ENCODE peak calls at places on chromosomes 3 and 15, in five cellular contexts. One of them, this sample, is unnamed.

GRCh38 chr3:173913985-173914421 is 516.5 kb downstream of the NLGN1 start:
- DNase-seq in uterus: no peak
- DNase-seq in HCT116: no peak
- DNase-seq in tibial nerve: no peak
- DNase-seq in stomach: no peak
- DNase-seq in this sample: no peak

GRCh38 chr15:95277266-95277665 is 1045.9 kb downstream of the MCTP2 start:
- DNase-seq in uterus: no peak
- DNase-seq in HCT116: no peak
- DNase-seq in tibial nerve: no peak
- DNase-seq in stomach: no peak
- DNase-seq in this sample: no peak

GRCh38 chr3:170506556-170506955 is 79.3 kb downstream of the SLC7A14 start:
- DNase-seq in uterus: no peak
- DNase-seq in HCT116: no peak
- DNase-seq in tibial nerve: no peak
- DNase-seq in stomach: no peak
- DNase-seq in this sample: no peak

GRCh38 chr15:65156692-65157091 is 23.1 kb upstream of the PDCD7 start:
- DNase-seq in uterus: no peak
- DNase-seq in HCT116: no peak
- DNase-seq in tibial nerve: no peak
- DNase-seq in stomach: no peak
- DNase-seq in this sample: no peak

GRCh38 chr3:196686436-196686835 is 25.6 kb downstream of the CEP19 start:
- DNase-seq in uterus: no peak
- DNase-seq in HCT116: no peak
- DNase-seq in tibial nerve: no peak
- DNase-seq in stomach: no peak
- DNase-seq in this sample: no peak

GRCh38 chr3:113241292-113242033 is 30.1 kb downstream of the BOC start:
- DNase-seq in uterus: peak; percentile 74
- DNase-seq in HCT116: no peak
- DNase-seq in tibial nerve: no peak
- DNase-seq in stomach: no peak
- DNase-seq in this sample: no peak

GRCh38 chr3:29284578-29284977 is 3.7 kb downstream of the RBMS3 start:
- DNase-seq in uterus: no peak
- DNase-seq in HCT116: no peak
- DNase-seq in tibial nerve: no peak
- DNase-seq in stomach: no peak
- DNase-seq in this sample: no peak

GRCh38 chr3:123169930-123170329 is 31.8 kb upstream of the SEC22A start:
- DNase-seq in uterus: no peak
- DNase-seq in HCT116: no peak
- DNase-seq in tibial nerve: no peak
- DNase-seq in stomach: no peak
- DNase-seq in this sample: no peak

GRCh38 chr3:9886328-9886727 is 4.1 kb upstream of the JAGN1 start:
- DNase-seq in uterus: no peak
- DNase-seq in HCT116: no peak
- DNase-seq in tibial nerve: no peak
- DNase-seq in stomach: no peak
- DNase-seq in this sample: no peak

GRCh38 chr3:100329800-100330489 is 4.6 kb upstream of the NIT2 start:
- DNase-seq in uterus: no peak
- DNase-seq in HCT116: no peak
- DNase-seq in tibial nerve: no peak
- DNase-seq in stomach: no peak
- DNase-seq in this sample: no peak

GRCh38 chr15:62125763-62126162 is 39.3 kb downstream of the C2CD4B start:
- DNase-seq in uterus: no peak
- DNase-seq in HCT116: peak; percentile 38
- DNase-seq in tibial nerve: no peak
- DNase-seq in stomach: no peak
- DNase-seq in this sample: no peak

GRCh38 chr3:151501171-151501790 is 40.4 kb upstream of the IGSF10 start:
- DNase-seq in uterus: no peak
- DNase-seq in HCT116: no peak
- DNase-seq in tibial nerve: no peak
- DNase-seq in stomach: no peak
- DNase-seq in this sample: no peak

GRCh38 chr15:69132935-69133861 is 27.2 kb upstream of the GLCE start:
- DNase-seq in uterus: no peak
- DNase-seq in HCT116: no peak
- DNase-seq in tibial nerve: no peak
- DNase-seq in stomach: no peak
- DNase-seq in this sample: no peak

GRCh38 chr3:112092439-112093179 is 6.4 kb downstream of the C3orf52 start:
- DNase-seq in uterus: no peak
- DNase-seq in HCT116: no peak
- DNase-seq in tibial nerve: no peak
- DNase-seq in stomach: no peak
- DNase-seq in this sample: no peak

GRCh38 chr3:52254608-52255007 is 9.0 kb downstream of the PPM1M start:
- DNase-seq in uterus: no peak
- DNase-seq in HCT116: no peak
- DNase-seq in tibial nerve: no peak
- DNase-seq in stomach: no peak
- DNase-seq in this sample: no peak

GRCh38 chr3:178950676-178951075 is 120.9 kb downstream of the ZMAT3 start:
- DNase-seq in uterus: no peak
- DNase-seq in HCT116: no peak
- DNase-seq in tibial nerve: no peak
- DNase-seq in stomach: no peak
- DNase-seq in this sample: no peak

GRCh38 chr15:50889589-50889988 is 18.9 kb upstream of the AP4E1 start:
- DNase-seq in uterus: no peak
- DNase-seq in HCT116: no peak
- DNase-seq in tibial nerve: no peak
- DNase-seq in stomach: no peak
- DNase-seq in this sample: no peak

GRCh38 chr3:23002846-23003800 is 200.0 kb upstream of the UBE2E2 start:
- DNase-seq in uterus: no peak
- DNase-seq in HCT116: no peak
- DNase-seq in tibial nerve: no peak
- DNase-seq in stomach: peak; percentile 52
- DNase-seq in this sample: no peak

GRCh38 chr3:121748638-121749275 is 784 bp downstream of the GOLGB1 start:
- DNase-seq in uterus: no peak
- DNase-seq in HCT116: no peak
- DNase-seq in tibial nerve: no peak
- DNase-seq in stomach: peak; percentile 77
- DNase-seq in this sample: peak; percentile 36

GRCh38 chr3:20930034-20930433 is 744.0 kb upstream of the SGO1 start:
- DNase-seq in uterus: no peak
- DNase-seq in HCT116: no peak
- DNase-seq in tibial nerve: no peak
- DNase-seq in stomach: peak; percentile 27
- DNase-seq in this sample: no peak

GRCh38 chr3:180184806-180185205 is 148.1 kb upstream of the PEX5L start:
- DNase-seq in uterus: no peak
- DNase-seq in HCT116: no peak
- DNase-seq in tibial nerve: no peak
- DNase-seq in stomach: no peak
- DNase-seq in this sample: no peak

GRCh38 chr3:105891101-105891500 is 22.3 kb upstream of the CBLB start:
- DNase-seq in uterus: no peak
- DNase-seq in HCT116: no peak
- DNase-seq in tibial nerve: no peak
- DNase-seq in stomach: no peak
- DNase-seq in this sample: no peak

GRCh38 chr15:69783211-69783610 is 314.5 kb downstream of the TLE3 start:
- DNase-seq in uterus: no peak
- DNase-seq in HCT116: no peak
- DNase-seq in tibial nerve: no peak
- DNase-seq in stomach: no peak
- DNase-seq in this sample: no peak

GRCh38 chr3:17672506-17672905 is 69.9 kb downstream of the TBC1D5 start:
- DNase-seq in uterus: no peak
- DNase-seq in HCT116: no peak
- DNase-seq in tibial nerve: no peak
- DNase-seq in stomach: no peak
- DNase-seq in this sample: no peak

GRCh38 chr3:123792473-123793201 is 91.5 kb downstream of the MYLK start:
- DNase-seq in uterus: no peak
- DNase-seq in HCT116: no peak
- DNase-seq in tibial nerve: no peak
- DNase-seq in stomach: no peak
- DNase-seq in this sample: no peak

GRCh38 chr3:38345879-38346583 is 554 bp upstream of the XYLB start:
- DNase-seq in uterus: no peak
- DNase-seq in HCT116: no peak
- DNase-seq in tibial nerve: no peak
- DNase-seq in stomach: no peak
- DNase-seq in this sample: no peak

GRCh38 chr3:38348903-38349302 is 2.3 kb downstream of the XYLB start:
- DNase-seq in uterus: no peak
- DNase-seq in HCT116: no peak
- DNase-seq in tibial nerve: no peak
- DNase-seq in stomach: no peak
- DNase-seq in this sample: no peak

GRCh38 chr3:38347421-38348200 is 1.0 kb downstream of the XYLB start:
- DNase-seq in uterus: no peak
- DNase-seq in HCT116: no peak
- DNase-seq in tibial nerve: no peak
- DNase-seq in stomach: no peak
- DNase-seq in this sample: no peak

GRCh38 chr3:38346584-38347410 is at the start of gene XYLB:
- DNase-seq in uterus: peak; percentile 74
- DNase-seq in HCT116: peak; percentile 63
- DNase-seq in tibial nerve: peak; percentile 72
- DNase-seq in stomach: peak; percentile 91
- DNase-seq in this sample: peak; percentile 73

GRCh38 chr3:38343797-38344594 is 2.6 kb upstream of the XYLB start:
- DNase-seq in uterus: no peak
- DNase-seq in HCT116: no peak
- DNase-seq in tibial nerve: no peak
- DNase-seq in stomach: no peak
- DNase-seq in this sample: no peak
- TF ChIP-seq POLR2A in uterus: no peak
- TF ChIP-seq POLR2A in HCT116: no peak
- TF ChIP-seq POLR2A in tibial nerve: no peak
- TF ChIP-seq POLR2A in stomach: no peak
- TF ChIP-seq POLR2A in this sample: no peak

GRCh38 chr3:139140553-139140952 is 95.9 kb upstream of the PRR23C start:
- DNase-seq in uterus: no peak
- DNase-seq in HCT116: no peak
- DNase-seq in tibial nerve: no peak
- DNase-seq in stomach: no peak
- DNase-seq in this sample: no peak

GRCh38 chr3:139135657-139136056 is 91.0 kb upstream of the PRR23C start:
- DNase-seq in uterus: no peak
- DNase-seq in HCT116: no peak
- DNase-seq in tibial nerve: no peak
- DNase-seq in stomach: no peak
- DNase-seq in this sample: no peak

GRCh38 chr3:139134678-139135372 is 90.1 kb upstream of the PRR23C start:
- DNase-seq in uterus: no peak
- DNase-seq in HCT116: no peak
- DNase-seq in tibial nerve: no peak
- DNase-seq in stomach: no peak
- DNase-seq in this sample: no peak

GRCh38 chr3:139132976-139133375 is 88.3 kb upstream of the PRR23C start:
- DNase-seq in uterus: no peak
- DNase-seq in HCT116: no peak
- DNase-seq in tibial nerve: no peak
- DNase-seq in stomach: no peak
- DNase-seq in this sample: no peak

GRCh38 chr3:139136459-139137190 is 91.9 kb upstream of the PRR23C start:
- DNase-seq in uterus: no peak
- DNase-seq in HCT116: no peak
- DNase-seq in tibial nerve: no peak
- DNase-seq in stomach: no peak
- DNase-seq in this sample: no peak
- TF ChIP-seq POLR2A in uterus: no peak
- TF ChIP-seq POLR2A in HCT116: no peak
- TF ChIP-seq POLR2A in tibial nerve: no peak
- TF ChIP-seq POLR2A in stomach: no peak
- TF ChIP-seq POLR2A in this sample: no peak

GRCh38 chr3:53493618-53493996 is 804 bp upstream of the CACNA1D start:
- DNase-seq in uterus: no peak
- DNase-seq in HCT116: no peak
- DNase-seq in tibial nerve: no peak
- DNase-seq in stomach: no peak
- DNase-seq in this sample: no peak

GRCh38 chr3:53496984-53497383 is 2.6 kb downstream of the CACNA1D start:
- DNase-seq in uterus: no peak
- DNase-seq in HCT116: no peak
- DNase-seq in tibial nerve: no peak
- DNase-seq in stomach: no peak
- DNase-seq in this sample: no peak

GRCh38 chr3:53495091-53495517 is 693 bp downstream of the CACNA1D start:
- DNase-seq in uterus: no peak
- DNase-seq in HCT116: no peak
- DNase-seq in tibial nerve: no peak
- DNase-seq in stomach: no peak
- DNase-seq in this sample: no peak

GRCh38 chr3:53495518-53496501 is 1.4 kb downstream of the CACNA1D start:
- DNase-seq in uterus: no peak
- DNase-seq in HCT116: no peak
- DNase-seq in tibial nerve: no peak
- DNase-seq in stomach: peak; percentile 30
- DNase-seq in this sample: no peak

GRCh38 chr3:53493997-53494791 is at the start of gene CACNA1D:
- DNase-seq in uterus: peak; percentile 21
- DNase-seq in HCT116: peak; percentile 23
- DNase-seq in tibial nerve: no peak
- DNase-seq in stomach: peak; percentile 71
- DNase-seq in this sample: no peak
- TF ChIP-seq POLR2A in uterus: no peak
- TF ChIP-seq POLR2A in HCT116: no peak
- TF ChIP-seq POLR2A in tibial nerve: no peak
- TF ChIP-seq POLR2A in stomach: no peak
- TF ChIP-seq POLR2A in this sample: no peak

DNA sequence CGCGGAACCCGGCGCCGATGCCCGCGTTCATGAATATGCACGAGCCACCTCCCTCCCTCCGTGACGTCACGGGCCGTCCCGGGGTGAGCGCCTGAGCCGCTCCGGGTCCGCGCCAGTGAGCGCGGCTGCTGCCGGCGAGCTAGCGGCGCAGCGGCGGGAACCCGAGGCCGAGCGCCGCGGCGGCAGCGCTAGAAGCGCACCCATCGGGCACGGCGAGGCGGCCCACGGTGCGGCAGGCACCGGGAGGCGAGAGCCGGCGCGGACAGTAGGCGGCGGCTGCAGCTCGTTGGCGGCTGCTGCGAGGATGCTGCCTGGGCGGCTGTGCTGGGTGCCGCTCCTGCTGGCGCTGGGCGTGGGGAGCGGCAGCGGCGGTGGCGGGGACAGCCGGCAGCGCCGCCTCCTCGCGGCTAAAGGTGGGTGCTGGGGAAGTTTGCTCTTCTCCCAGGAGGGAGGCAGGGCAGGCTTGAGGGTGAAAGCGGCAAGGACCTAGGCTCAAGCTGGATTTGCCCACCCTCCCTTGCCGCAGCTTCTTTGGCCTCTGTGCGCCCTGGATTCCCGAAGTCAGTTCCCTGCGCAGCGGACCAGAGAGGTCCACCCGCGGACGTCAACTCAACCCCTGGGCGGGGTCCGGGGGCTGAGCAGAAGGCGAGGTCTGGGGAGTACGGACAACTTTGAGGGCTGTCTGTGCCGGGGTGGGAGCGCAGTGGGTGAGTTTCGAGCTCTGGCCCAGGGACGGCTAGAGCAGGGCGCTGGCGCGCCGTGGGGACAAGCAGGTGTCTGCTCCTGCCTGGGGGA is at the start of gene CLSTN2:
- DNase-seq in uterus: peak; percentile 72
- DNase-seq in HCT116: no peak
- DNase-seq in tibial nerve: peak; percentile 52
- DNase-seq in stomach: peak; percentile 38
- DNase-seq in this sample: peak; percentile 19
- TF ChIP-seq POLR2A in uterus: peak; percentile 39
- TF ChIP-seq POLR2A in HCT116: no peak
- TF ChIP-seq POLR2A in tibial nerve: no peak
- TF ChIP-seq POLR2A in stomach: no peak
- TF ChIP-seq POLR2A in this sample: peak; percentile 73

This sample was measured in gastrocnemius medialis.